ENCODE peak calls at places on chromosome 22, in six cellular contexts. One of them, this sample, is unnamed.

GRCh38 chr22:32421484-32421883 is 9.4 kb upstream of the RTCB start:
- DNase-seq in A549: no peak
- DNase-seq in HCT116: no peak
- DNase-seq in sigmoid colon: no peak
- DNase-seq in ovary: no peak
- DNase-seq in H1: no peak
- DNase-seq in this sample: no peak

GRCh38 chr22:36323182-36323854 is 64.4 kb downstream of the MYH9 start:
- DNase-seq in A549: no peak
- DNase-seq in HCT116: no peak
- DNase-seq in sigmoid colon: peak
- DNase-seq in ovary: peak
- DNase-seq in H1: no peak
- DNase-seq in this sample: peak

GRCh38 chr22:24938741-24939341 is 7.7 kb downstream of the LHFPL7 start:
- DNase-seq in A549: peak
- DNase-seq in HCT116: no peak
- DNase-seq in sigmoid colon: no peak
- DNase-seq in ovary: no peak
- DNase-seq in H1: peak
- DNase-seq in this sample: peak

GRCh38 chr22:21791635-21792625 is 56.3 kb upstream of the YPEL1 start:
- DNase-seq in A549: peak
- DNase-seq in HCT116: no peak
- DNase-seq in sigmoid colon: no peak
- DNase-seq in ovary: no peak
- DNase-seq in H1: no peak
- DNase-seq in this sample: no peak

GRCh38 chr22:48765595-48765994 is 1062.1 kb downstream of the BRD1 start:
- DNase-seq in A549: no peak
- DNase-seq in HCT116: no peak
- DNase-seq in sigmoid colon: no peak
- DNase-seq in ovary: no peak
- DNase-seq in H1: no peak
- DNase-seq in this sample: no peak

GRCh38 chr22:24827305-24827704 is 21.3 kb downstream of the SGSM1 start:
- DNase-seq in A549: no peak
- DNase-seq in HCT116: no peak
- DNase-seq in sigmoid colon: no peak
- DNase-seq in ovary: no peak
- DNase-seq in H1: no peak
- DNase-seq in this sample: no peak

GRCh38 chr22:23060612-23061400 is 9.5 kb upstream of the GNAZ start:
- DNase-seq in A549: no peak
- DNase-seq in HCT116: no peak
- DNase-seq in sigmoid colon: no peak
- DNase-seq in ovary: no peak
- DNase-seq in H1: no peak
- DNase-seq in this sample: no peak

GRCh38 chr22:29716814-29717213 is 3.0 kb upstream of the CABP7 start:
- DNase-seq in A549: peak
- DNase-seq in HCT116: peak
- DNase-seq in sigmoid colon: no peak
- DNase-seq in ovary: no peak
- DNase-seq in H1: peak
- DNase-seq in this sample: peak

GRCh38 chr22:21971858-21972275 is 10.7 kb downstream of the TOP3B start:
- DNase-seq in A549: no peak
- DNase-seq in HCT116: no peak
- DNase-seq in sigmoid colon: no peak
- DNase-seq in ovary: no peak
- DNase-seq in H1: no peak
- DNase-seq in this sample: no peak

GRCh38 chr22:19855504-19856409 is 1.1 kb upstream of the GNB1L start:
- DNase-seq in A549: peak
- DNase-seq in HCT116: peak
- DNase-seq in sigmoid colon: peak
- DNase-seq in ovary: peak
- DNase-seq in H1: no peak
- DNase-seq in this sample: peak

GRCh38 chr22:44037519-44038370 is 13.6 kb downstream of the PARVB start:
- DNase-seq in A549: peak
- DNase-seq in HCT116: peak
- DNase-seq in sigmoid colon: peak
- DNase-seq in ovary: peak
- DNase-seq in H1: no peak
- DNase-seq in this sample: no peak

GRCh38 chr22:35984183-35984710 is 44.4 kb downstream of the RBFOX2 start:
- DNase-seq in A549: no peak
- DNase-seq in HCT116: no peak
- DNase-seq in sigmoid colon: no peak
- DNase-seq in ovary: no peak
- DNase-seq in H1: no peak
- DNase-seq in this sample: no peak

GRCh38 chr22:20567993-20568417 is 60.6 kb downstream of the MED15 start:
- DNase-seq in A549: peak
- DNase-seq in HCT116: peak
- DNase-seq in sigmoid colon: no peak
- DNase-seq in ovary: no peak
- DNase-seq in H1: no peak
- DNase-seq in this sample: no peak

GRCh38 chr22:23138584-23139469 is 3.0 kb downstream of the RSPH14 start:
- DNase-seq in A549: no peak
- DNase-seq in HCT116: no peak
- DNase-seq in sigmoid colon: no peak
- DNase-seq in ovary: no peak
- DNase-seq in H1: no peak
- DNase-seq in this sample: peak

GRCh38 chr22:44995282-44995597 is 14.6 kb downstream of the PHF21B start:
- DNase-seq in A549: no peak
- DNase-seq in HCT116: no peak
- DNase-seq in sigmoid colon: no peak
- DNase-seq in ovary: no peak
- DNase-seq in H1: no peak
- DNase-seq in this sample: no peak

GRCh38 chr22:32810241-32811133 is 9.0 kb downstream of the TIMP3 start:
- DNase-seq in A549: no peak
- DNase-seq in HCT116: no peak
- DNase-seq in sigmoid colon: peak
- DNase-seq in ovary: no peak
- DNase-seq in H1: no peak
- DNase-seq in this sample: no peak

GRCh38 chr22:21587803-21588611 is 20.5 kb downstream of the UBE2L3 start:
- DNase-seq in A549: no peak
- DNase-seq in HCT116: no peak
- DNase-seq in sigmoid colon: no peak
- DNase-seq in ovary: no peak
- DNase-seq in H1: no peak
- DNase-seq in this sample: no peak

GRCh38 chr22:44883011-44883421 is 126.8 kb downstream of the PHF21B start:
- DNase-seq in A549: no peak
- DNase-seq in HCT116: no peak
- DNase-seq in sigmoid colon: peak
- DNase-seq in ovary: no peak
- DNase-seq in H1: no peak
- DNase-seq in this sample: no peak

GRCh38 chr22:32926600-32926999 is 125.1 kb downstream of the TIMP3 start:
- DNase-seq in A549: peak
- DNase-seq in HCT116: peak
- DNase-seq in sigmoid colon: no peak
- DNase-seq in ovary: no peak
- DNase-seq in H1: peak
- DNase-seq in this sample: no peak

GRCh38 chr22:35524966-35525686 is 15.5 kb upstream of the RASD2 start:
- DNase-seq in A549: no peak
- DNase-seq in HCT116: no peak
- DNase-seq in sigmoid colon: peak
- DNase-seq in ovary: no peak
- DNase-seq in H1: no peak
- DNase-seq in this sample: no peak

GRCh38 chr22:23180301-23180892 is at the start of gene BCR:
- DNase-seq in A549: peak
- DNase-seq in HCT116: peak
- DNase-seq in sigmoid colon: peak
- DNase-seq in ovary: peak
- DNase-seq in H1: no peak
- DNase-seq in this sample: peak

GRCh38 chr22:44337658-44338004 is 24.9 kb upstream of the SHISAL1 start:
- DNase-seq in A549: peak
- DNase-seq in HCT116: no peak
- DNase-seq in sigmoid colon: peak
- DNase-seq in ovary: peak
- DNase-seq in H1: no peak
- DNase-seq in this sample: no peak

GRCh38 chr22:19453718-19454117 is 6.2 kb upstream of the C22orf39 start:
- DNase-seq in A549: no peak
- DNase-seq in HCT116: no peak
- DNase-seq in sigmoid colon: no peak
- DNase-seq in ovary: no peak
- DNase-seq in H1: no peak
- DNase-seq in this sample: no peak

GRCh38 chr22:37519268-37520195 is at the start of gene CARD10:
- DNase-seq in A549: no peak
- DNase-seq in HCT116: no peak
- DNase-seq in sigmoid colon: no peak
- DNase-seq in ovary: no peak
- DNase-seq in H1: peak
- DNase-seq in this sample: peak
- TF ChIP-seq POLR2A in A549: no peak
- TF ChIP-seq POLR2A in HCT116: no peak
- TF ChIP-seq POLR2A in sigmoid colon: no peak
- TF ChIP-seq POLR2A in ovary: no peak
- TF ChIP-seq POLR2A in H1: no peak
- TF ChIP-seq POLR2A in this sample: no peak

DNA sequence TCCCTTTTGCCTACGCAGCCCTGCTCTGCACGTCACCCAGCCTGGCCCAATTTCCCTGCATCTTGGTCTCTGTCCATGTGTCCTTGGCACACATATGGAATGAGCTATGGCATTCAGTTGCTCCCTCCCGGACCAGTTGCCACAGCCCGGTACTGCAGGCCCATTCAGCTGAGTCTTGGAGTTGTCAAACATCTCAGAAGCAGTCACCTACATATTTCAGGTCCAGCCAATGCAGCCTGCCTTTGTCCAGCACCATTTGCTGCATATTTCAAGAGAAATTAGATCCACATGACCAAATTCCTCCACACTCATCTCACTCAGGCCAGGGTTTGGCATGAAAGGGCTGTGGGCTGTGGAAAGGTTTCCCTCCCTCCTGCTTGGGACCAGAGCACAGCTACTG is 76.8 kb downstream of the MN1 start:
- DNase-seq in A549: no peak
- DNase-seq in HCT116: no peak
- DNase-seq in sigmoid colon: no peak
- DNase-seq in ovary: no peak
- DNase-seq in H1: no peak
- DNase-seq in this sample: no peak
- H3K27ac ChIP-seq in A549: no peak
- H3K27ac ChIP-seq in HCT116: no peak
- H3K27ac ChIP-seq in sigmoid colon: no peak
- H3K27ac ChIP-seq in ovary: no peak
- H3K27ac ChIP-seq in H1: no peak
- H3K27ac ChIP-seq in this sample: no peak

DNA sequence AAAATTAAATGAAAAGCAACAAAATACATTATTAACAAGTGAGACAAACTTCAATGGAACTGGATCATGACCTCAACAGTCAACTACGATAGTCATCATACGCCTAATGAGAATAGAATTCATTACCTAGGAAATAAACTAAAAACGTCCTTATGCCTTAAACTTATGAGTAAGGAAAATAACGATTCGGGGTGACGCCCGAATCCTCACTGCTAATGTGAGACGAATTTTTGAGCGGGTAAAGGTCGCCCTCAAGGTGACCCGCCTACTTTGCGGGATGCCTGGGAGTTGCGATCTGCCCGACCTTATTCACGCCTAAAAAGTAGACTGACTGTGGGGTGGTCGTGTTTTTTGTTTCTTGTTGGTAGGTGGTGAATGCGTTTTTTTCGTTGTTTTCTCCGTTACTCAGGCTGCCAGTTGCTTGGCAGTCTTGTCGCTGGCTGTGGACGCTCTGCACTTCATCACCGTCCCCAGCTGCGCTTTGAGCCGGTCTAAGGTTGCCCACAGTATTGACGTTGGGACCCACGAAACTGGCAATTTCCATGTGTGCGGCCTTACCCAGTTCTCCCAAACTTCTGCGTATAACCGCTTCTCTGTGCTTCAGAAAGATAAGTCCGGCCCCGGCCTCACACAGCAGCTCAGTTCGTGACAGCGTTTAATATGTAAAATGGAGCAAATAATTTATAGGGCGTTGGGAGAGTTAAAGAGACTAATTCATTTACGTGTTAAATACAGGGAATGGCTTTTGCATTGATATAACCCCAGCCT is 593 bp upstream of the POLDIP3 start:
- DNase-seq in A549: peak
- DNase-seq in HCT116: peak
- DNase-seq in sigmoid colon: peak
- DNase-seq in ovary: peak
- DNase-seq in H1: peak
- DNase-seq in this sample: peak
- TF ChIP-seq POLR2A in A549: peak
- TF ChIP-seq POLR2A in HCT116: peak
- TF ChIP-seq POLR2A in sigmoid colon: peak
- TF ChIP-seq POLR2A in ovary: peak
- TF ChIP-seq POLR2A in H1: peak
- TF ChIP-seq POLR2A in this sample: peak

GRCh38 chr22:41181349-41182241 is 23.5 kb upstream of the L3MBTL2 start:
- DNase-seq in A549: no peak
- DNase-seq in HCT116: no peak
- DNase-seq in sigmoid colon: no peak
- DNase-seq in ovary: peak
- DNase-seq in H1: no peak
- DNase-seq in this sample: no peak

GRCh38 chr22:41177626-41178424 is 27.3 kb upstream of the L3MBTL2 start:
- DNase-seq in A549: no peak
- DNase-seq in HCT116: no peak
- DNase-seq in sigmoid colon: no peak
- DNase-seq in ovary: no peak
- DNase-seq in H1: no peak
- DNase-seq in this sample: peak

GRCh38 chr22:41178425-41178975 is 26.6 kb upstream of the L3MBTL2 start:
- DNase-seq in A549: no peak
- DNase-seq in HCT116: no peak
- DNase-seq in sigmoid colon: peak
- DNase-seq in ovary: peak
- DNase-seq in H1: peak
- DNase-seq in this sample: peak

GRCh38 chr22:41184679-41185078 is 20.4 kb upstream of the L3MBTL2 start:
- DNase-seq in A549: no peak
- DNase-seq in HCT116: no peak
- DNase-seq in sigmoid colon: no peak
- DNase-seq in ovary: no peak
- DNase-seq in H1: no peak
- DNase-seq in this sample: no peak

DNA sequence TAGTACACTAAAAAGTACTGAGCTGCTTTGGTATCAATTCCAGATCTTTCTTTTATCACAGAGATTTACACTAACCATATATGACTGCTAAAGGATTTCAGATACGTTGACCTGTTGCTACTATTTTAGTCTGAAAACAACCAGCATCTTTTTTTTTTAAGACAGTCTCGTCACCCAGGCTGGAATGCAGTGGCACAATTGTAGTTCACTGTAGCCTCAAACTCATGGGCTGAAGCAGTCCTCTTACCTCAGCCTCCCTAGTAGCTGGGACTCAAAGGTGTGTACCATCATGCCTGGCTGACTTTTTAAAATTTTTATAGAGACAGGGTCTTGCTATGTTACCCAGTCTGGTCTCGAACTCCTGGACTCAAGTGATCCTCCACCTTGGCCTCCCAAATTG is 24.2 kb upstream of the L3MBTL2 start:
- DNase-seq in A549: no peak
- DNase-seq in HCT116: no peak
- DNase-seq in sigmoid colon: no peak
- DNase-seq in ovary: no peak
- DNase-seq in H1: no peak
- DNase-seq in this sample: no peak
- H3K27ac ChIP-seq in A549: no peak
- H3K27ac ChIP-seq in HCT116: no peak
- H3K27ac ChIP-seq in sigmoid colon: no peak
- H3K27ac ChIP-seq in ovary: no peak
- H3K27ac ChIP-seq in H1: no peak
- H3K27ac ChIP-seq in this sample: no peak